ENCODE peak calls at places on chromosomes 1 and 21, in seven cellular contexts. W is stimulated activated CD4-positive, alpha-beta T cell treated with anti-CD3 and anti-CD28 coated beads, Interleukin-4, amount 100 ng/mL, for 48 hours; O is pulmonary artery endothelial cell; P is non-pigmented ciliary epithelial cell; Y is activated T-helper 1 cell treated with anti-CD3 and anti-CD28 coated beads, Interleukin-2, amount 50 U/mL, for 16 hours; Z is right cardiac atrium; H is astrocyte of the cerebellum. K is an unnamed sample.

GRCh38 chr1:161298116-161298515 is 11.7 kb downstream of the MPZ start:
- DNase-seq in W (no peak), O (no peak), P (no peak), Y (no peak), Z (no peak), H (no peak), K (no peak)

GRCh38 chr1:203299180-203299579 is 6.1 kb upstream of the BTG2 start:
- DNase-seq in W (no peak), O (no peak), P (no peak), Y (no peak), Z (no peak), H (no peak), K (no peak)

GRCh38 chr1:36699113-36699512 is 216.4 kb upstream of the CSF3R start:
- DNase-seq in W (no peak), O (no peak), P (no peak), Y (no peak), Z (no peak), H (no peak), K (no peak)

GRCh38 chr1:55420021-55420420 is 204.9 kb upstream of the USP24 start:
- DNase-seq in W (no peak), O (no peak), P (no peak), Y (no peak), Z (no peak), H (no peak), K (no peak)

GRCh38 chr1:58710190-58710589 is 10.3 kb upstream of the MYSM1 start:
- DNase-seq in W (no peak), O (no peak), P (no peak), Y (no peak), Z (no peak), H (no peak), K (no peak)

GRCh38 chr1:23200885-23201284 is 16.4 kb downstream of the HTR1D start:
- DNase-seq in W (no peak), O (no peak), P (no peak), Y (no peak), Z (no peak), H (no peak), K (no peak)

GRCh38 chr1:21520899-21521716 is 11.9 kb downstream of the ALPL start:
- DNase-seq in W (no peak), O (no peak), P (no peak), Y (no peak), Z (no peak), H (no peak), K (no peak)

GRCh38 chr1:54794401-54795099 is 6.6 kb downstream of the TTC22 start:
- DNase-seq in W (no peak), O (no peak), P (no peak), Y (no peak), Z (no peak), H (no peak), K (no peak)

GRCh38 chr1:74160045-74160444 is 37.9 kb downstream of the LRRIQ3 start:
- DNase-seq in W (no peak), O (no peak), P (no peak), Y (no peak), Z (no peak), H (no peak), K (no peak)

GRCh38 chr1:201748331-201748730 is 80.6 kb upstream of the IPO9 start:
- DNase-seq in W (no peak), O (peak), P (peak), Y (no peak), Z (no peak), H (peak), K (no peak)

GRCh38 chr1:159790237-159790917 is 9.6 kb downstream of the DUSP23 start:
- DNase-seq in W (no peak), O (no peak), P (no peak), Y (no peak), Z (no peak), H (no peak), K (no peak)

GRCh38 chr1:109823543-109824348 is 60.0 kb upstream of the EPS8L3 start:
- DNase-seq in W (no peak), O (no peak), P (no peak), Y (no peak), Z (peak), H (no peak), K (no peak)

GRCh38 chr1:182441719-182442118 is 8.2 kb upstream of the RGSL1 start:
- DNase-seq in W (no peak), O (no peak), P (no peak), Y (no peak), Z (no peak), H (no peak), K (no peak)

GRCh38 chr1:234543442-234544093 is 64.6 kb upstream of the TARBP1 start:
- DNase-seq in W (no peak), O (no peak), P (no peak), Y (no peak), Z (no peak), H (no peak), K (no peak)

GRCh38 chr21:37921091-37921490 is 4.8 kb upstream of the KCNJ6 start:
- DNase-seq in W (no peak), O (no peak), P (no peak), Y (no peak), Z (no peak), H (no peak), K (no peak)

K was measured in GM12891.